ENCODE peak calls at places on chromosomes 7 and 10, in nine cellular contexts. G is stimulated activated CD4-positive, alpha-beta T cell treated with anti-CD3 and anti-CD28 coated beads, Interleukin-4, amount 100 ng/mL, for 1 hour; U is astrocyte of the spinal cord; X is heart left ventricle; P is activated naive CD8-positive, alpha-beta T cell treated with anti-CD3 and anti-CD28 coated beads, Interleukin-2, amount 50 U/mL, for 16 hours; I is putamen; D is nephron progenitor cell; K is neural crest cell; B is spleen. S is an unnamed sample.

GRCh38 chr7:53811555-53812079 is 730.6 kb upstream of the VSTM2A start:
- DNase-seq in X (no peak), K (no peak), D (no peak), P (no peak), B (no peak), G (peak), I (no peak), U (no peak), S (no peak)

GRCh38 chr7:99786726-99787300 is 2.8 kb upstream of the CYP3A4 start:
- DNase-seq in K (no peak), X (no peak), B (no peak), I (no peak), G (no peak), D (no peak), P (no peak), U (no peak), S (no peak)

GRCh38 chr7:665251-665650 is 61.2 kb upstream of the DNAAF5 start:
- DNase-seq in U (peak), P (no peak), B (no peak), I (no peak), X (no peak), K (no peak), G (no peak), D (no peak), S (peak)

GRCh38 chr10:12868229-12868628 is 133.3 kb downstream of the CCDC3 start:
- DNase-seq in U (no peak), G (no peak), P (no peak), D (no peak), B (no peak), K (no peak), I (no peak), X (no peak), S (no peak)

GRCh38 chr10:17200885-17201164 is 647 bp downstream of the TRDMT1 start:
- DNase-seq in P (no peak), I (peak), B (no peak), K (no peak), X (peak), U (peak), D (no peak), G (no peak), S (peak)

GRCh38 chr7:81404669-81405068 is 365.2 kb downstream of the HGF start:
- DNase-seq in I (no peak), K (no peak), X (no peak), U (no peak), G (no peak), P (no peak), D (no peak), B (no peak), S (no peak)

GRCh38 chr10:1241973-1242935 is 186.1 kb downstream of the WDR37 start:
- DNase-seq in K (no peak), X (no peak), U (no peak), B (peak), P (no peak), D (peak), G (no peak), I (no peak), S (no peak)

GRCh38 chr7:134826105-134826504 is 46.7 kb downstream of the CALD1 start:
- DNase-seq in P (no peak), I (no peak), G (no peak), K (no peak), U (peak), X (peak), D (no peak), B (no peak), S (no peak)

GRCh38 chr10:113179270-113179669 is 229.2 kb downstream of the TCF7L2 start:
- DNase-seq in X (peak), P (no peak), B (no peak), U (no peak), G (no peak), K (no peak), D (no peak), I (no peak), S (no peak)

GRCh38 chr10:102367441-102367840 is 28.1 kb upstream of the NFKB2 start:
- DNase-seq in D (no peak), K (no peak), G (no peak), X (no peak), P (no peak), I (no peak), B (no peak), U (no peak), S (no peak)

GRCh38 chr10:7526017-7526400 is 115.2 kb upstream of the SFMBT2 start:
- DNase-seq in U (no peak), K (no peak), X (no peak), G (no peak), P (no peak), I (no peak), D (no peak), B (no peak), S (no peak)

GRCh38 chr7:22945584-22945983 is 68.3 kb downstream of the HYCC1 start:
- DNase-seq in P (no peak), D (no peak), G (no peak), U (no peak), K (no peak), X (no peak), B (no peak), I (peak), S (no peak)

GRCh38 chr7:45455662-45456061 is 118.5 kb upstream of the ADCY1 start:
- DNase-seq in K (no peak), X (no peak), B (no peak), P (no peak), D (no peak), G (no peak), I (no peak), U (no peak), S (no peak)

S was measured in cerebellar cortex.